ENCODE peak calls at places on chromosomes 3 and 15, in eight cellular contexts. Y is heart left ventricle, S is uterus, E is Peyer's patch, O is A549, M is prostate gland, I is ovary, Z is stomach. P is an unnamed sample.

GRCh38 chr3:128557531-128558280 is 64.7 kb upstream of the GATA2 start:
- DNase-seq in Y (no peak), S (no peak), E (no peak), O (no peak), M (no peak), I (no peak), Z (no peak), P (no peak)

GRCh38 chr3:151918253-151919029 is 45.0 kb downstream of the SUCNR1 start:
- DNase-seq in Y (no peak), S (no peak), E (no peak), O (peak; percentile 34), M (no peak), I (no peak), Z (no peak), P (no peak)

GRCh38 chr3:52856666-52857065 is 21.8 kb upstream of the MUSTN1 start:
- DNase-seq in Y (no peak), S (no peak), E (no peak), O (no peak), M (no peak), I (no peak), Z (no peak), P (no peak)

GRCh38 chr15:89504166-89504565 is 7.8 kb upstream of the RHCG start:
- DNase-seq in Y (no peak), S (no peak), E (no peak), O (no peak), M (no peak), I (no peak), Z (no peak), P (no peak)

GRCh38 chr3:117252208-117252607 is 542.6 kb downstream of the TUSC7 start:
- DNase-seq in Y (no peak), S (no peak), E (no peak), O (peak; percentile 29), M (no peak), I (no peak), Z (no peak), P (no peak)

GRCh38 chr3:5563537-5564277 is 376.2 kb downstream of the EDEM1 start:
- DNase-seq in Y (no peak), S (no peak), E (no peak), O (no peak), M (no peak), I (no peak), Z (no peak), P (no peak)

GRCh38 chr3:111027868-111028267 is 43.7 kb upstream of the NECTIN3 start:
- DNase-seq in Y (no peak), S (no peak), E (no peak), O (no peak), M (no peak), I (no peak), Z (no peak), P (no peak)

GRCh38 chr3:192841428-192841827 is 76.2 kb downstream of the MB21D2 start:
- DNase-seq in Y (no peak), S (no peak), E (no peak), O (no peak), M (no peak), I (no peak), Z (no peak), P (no peak)

GRCh38 chr3:32117324-32117723 is 10.9 kb downstream of the GPD1L start:
- DNase-seq in Y (no peak), S (no peak), E (no peak), O (no peak), M (no peak), I (no peak), Z (no peak), P (no peak)

GRCh38 chr3:167882057-167882667 is 146.6 kb downstream of the SERPINI1 start:
- DNase-seq in Y (no peak), S (no peak), E (no peak), O (peak; percentile 8), M (no peak), I (no peak), Z (no peak), P (no peak)

GRCh38 chr15:41501191-41501917 is 7.7 kb downstream of the ITPKA start:
- DNase-seq in Y (no peak), S (no peak), E (no peak), O (no peak), M (no peak), I (no peak), Z (no peak), P (peak; percentile 23)

GRCh38 chr3:98770261-98771039 is 7.3 kb downstream of the ST3GAL6 start:
- DNase-seq in Y (peak; percentile 53), S (no peak), E (no peak), O (no peak), M (no peak), I (no peak), Z (peak; percentile 69), P (no peak)

GRCh38 chr3:183811638-183812037 is 13.7 kb downstream of the MAP6D1 start:
- DNase-seq in Y (no peak), S (no peak), E (no peak), O (no peak), M (no peak), I (no peak), Z (no peak), P (no peak)

GRCh38 chr3:196274585-196274984 is 12.9 kb downstream of the PCYT1A start:
- DNase-seq in Y (no peak), S (no peak), E (peak; percentile 24), O (no peak), M (no peak), I (no peak), Z (no peak), P (no peak)

GRCh38 chr3:95615592-95616310 is 1198.6 kb upstream of the EPHA6 start:
- DNase-seq in Y (no peak), S (no peak), E (no peak), O (no peak), M (no peak), I (no peak), Z (no peak), P (no peak)

GRCh38 chr3:141020139-141020940 is 30.8 kb upstream of the SPSB4 start:
- DNase-seq in Y (no peak), S (no peak), E (no peak), O (no peak), M (no peak), I (no peak), Z (no peak), P (no peak)

GRCh38 chr15:57327985-57328471 is 48.3 kb upstream of the CGNL1 start:
- DNase-seq in Y (no peak), S (peak; percentile 45), E (no peak), O (no peak), M (no peak), I (no peak), Z (no peak), P (no peak)

DNA sequence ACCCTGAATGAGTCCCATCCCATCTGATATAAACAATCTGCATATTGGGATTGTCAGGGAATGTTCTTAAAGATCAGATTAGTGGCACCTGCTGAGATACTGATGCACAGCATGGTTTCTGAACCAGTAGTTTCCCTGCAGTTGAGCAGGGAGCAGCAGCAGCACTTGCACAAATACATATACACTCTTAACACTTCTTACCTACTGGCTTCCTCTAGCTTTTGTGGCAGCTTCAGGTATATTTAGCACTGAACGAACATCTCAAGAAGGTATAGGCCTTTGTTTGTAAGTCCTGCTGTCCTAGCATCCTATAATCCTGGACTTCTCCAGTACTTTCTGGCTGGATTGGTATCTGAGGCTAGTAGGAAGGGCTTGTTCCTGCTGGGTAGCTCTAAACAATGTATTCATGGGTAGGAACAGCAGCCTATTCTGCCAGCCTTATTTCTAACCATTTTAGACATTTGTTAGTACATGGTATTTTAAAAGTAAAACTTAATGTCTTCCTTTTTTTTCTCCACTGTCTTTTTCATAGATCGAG is 4.5 kb downstream of the B2M start:
- DNase-seq in Y (no peak), S (no peak), E (no peak), O (no peak), M (no peak), I (no peak), Z (no peak), P (no peak)
- TF ChIP-seq POLR2A in Y (no peak), S (no peak), E (no peak), O (no peak), M (no peak), I (no peak), Z (no peak), P (no peak)

DNA sequence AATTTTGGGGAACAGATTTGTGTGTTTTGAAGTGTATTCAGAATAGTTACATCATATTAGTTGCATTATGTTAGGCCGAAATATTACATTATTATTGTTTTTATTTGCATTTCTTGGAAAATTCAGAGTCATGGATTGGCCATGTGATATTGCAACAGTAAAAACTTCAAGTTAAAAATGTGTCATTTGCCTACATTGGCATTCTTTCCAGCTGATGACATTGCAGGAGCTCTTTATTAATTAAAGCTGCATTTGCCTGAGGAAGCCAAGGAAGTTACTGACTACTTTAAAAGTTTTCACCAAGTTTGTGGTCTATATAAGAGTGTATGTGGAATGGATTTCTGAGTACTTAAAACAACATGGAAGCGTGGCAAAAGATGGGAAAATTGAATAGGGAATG is 726.4 kb upstream of the SGO1 start:
- DNase-seq in Y (no peak), S (no peak), E (no peak), O (no peak), M (no peak), I (no peak), Z (no peak), P (no peak)
- H3K9me3 ChIP-seq in Y (no peaks in the 10 kb centered on the region), S (no peaks in the 10 kb centered on the region), E (no peaks in the 10 kb centered on the region), O (no peaks in the 10 kb centered on the region), M (no peaks in the 10 kb centered on the region), I (no peaks in the 10 kb centered on the region), Z (peaks cover under 1% of the 10 kb centered on the region), P (no peaks in the 10 kb centered on the region)

DNA sequence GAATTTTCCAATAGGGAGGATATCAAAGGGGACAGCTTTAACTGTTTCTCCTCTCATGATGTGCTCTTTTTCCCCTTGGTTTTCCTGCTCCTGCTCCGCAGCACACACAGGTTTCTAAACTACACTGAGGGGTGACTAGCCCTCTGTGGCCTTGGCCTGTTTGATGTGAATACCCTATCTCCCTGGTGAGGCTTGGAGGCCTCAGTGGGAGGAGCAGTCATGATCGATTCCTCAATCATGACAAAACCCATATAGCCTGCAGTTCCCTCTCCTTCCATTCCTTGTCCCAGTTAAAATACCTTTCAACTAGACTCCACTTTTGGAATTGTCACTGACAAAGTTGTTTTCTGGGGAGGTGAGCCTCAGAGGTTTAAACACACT is 24.0 kb upstream of the USP3 start:
- DNase-seq in Y (no peak), S (no peak), E (no peak), O (no peak), M (no peak), I (no peak), Z (no peak), P (no peak)
- H3K4me3 ChIP-seq in Y (no peak overlapping the region), S (no peak overlapping the region), E (no peak overlapping the region), O (no peak overlapping the region), M (no peak overlapping the region), I (no peak overlapping the region), Z (no peak overlapping the region), P (no peak overlapping the region)

DNA sequence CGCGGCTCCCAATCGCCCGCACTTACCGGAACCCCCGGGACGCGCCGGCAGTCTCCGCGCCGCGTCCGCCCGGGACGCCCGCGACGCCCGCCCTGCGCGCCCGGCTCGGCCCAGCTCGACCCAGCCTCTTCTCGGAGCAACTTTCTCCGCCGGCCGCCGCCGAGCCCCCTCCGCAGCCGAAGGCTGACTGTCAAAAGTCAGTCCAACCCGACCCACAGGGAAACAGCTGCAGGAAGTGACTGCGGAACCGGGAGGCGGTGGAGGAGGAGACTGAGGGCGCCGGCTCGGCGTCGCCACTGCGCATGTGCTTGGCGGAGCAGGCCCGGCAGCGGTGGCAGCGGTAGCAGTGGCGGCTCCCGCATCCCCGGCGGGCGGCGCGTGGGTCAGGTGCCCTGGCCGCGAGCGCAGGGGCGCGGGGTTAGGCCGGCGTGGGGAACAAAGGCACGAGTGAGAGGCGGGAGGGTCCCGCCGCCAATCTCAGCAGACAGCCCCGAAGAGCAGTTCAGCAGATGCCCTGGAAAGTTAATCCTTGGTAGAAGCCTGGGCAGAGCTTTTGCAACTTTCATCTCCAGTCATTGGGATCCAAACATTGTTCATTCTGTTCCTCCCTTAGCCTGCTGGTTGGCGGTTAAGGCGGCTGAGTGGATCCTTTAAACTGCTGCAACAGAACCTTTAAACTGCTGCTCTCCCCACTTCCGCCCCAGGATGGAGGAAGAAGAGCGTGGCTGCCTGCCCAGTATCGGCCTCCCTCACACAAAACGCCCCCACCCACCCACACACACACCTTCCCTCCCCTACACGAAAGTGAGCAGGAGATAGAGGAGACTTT is at the start of gene ZMAT3:
- DNase-seq in Y (peak; percentile 93), S (peak; percentile 85), E (peak; percentile 82), O (peak; percentile 55), M (peak; percentile 76), I (peak; percentile 81), Z (peak; percentile 87), P (peak; percentile 91)
- TF ChIP-seq POLR2A in Y (no peak), S (peak; percentile 49), E (peak; percentile 60), O (peak; percentile 92), M (peak; percentile 40), I (peak; percentile 28), Z (no peak), P (no peak)

P was measured in testis.